ENCODE peak calls at places on chromosomes 1 and 21, in seven cellular contexts. L is neuronal stem cell, U is IMR-90, T is H9, A is trophoblast cell, V is H1, O is mesenchymal stem cell. R is an unnamed sample.

GRCh38 chr1:3697810-3698209 is 45.5 kb downstream of the TP73 start:
- DNase-seq in L (no peak), U (no peak), T (no peak), A (no peak), V (no peak), O (no peak), R (no peak)

GRCh38 chr21:43211085-43212071 is 42.6 kb downstream of the CRYAA start:
- DNase-seq in L (no peak), U (no peak), T (peak; percentile 59), A (no peak), V (no peak), O (no peak), R (peak; percentile 49)

GRCh38 chr1:164767257-164768044 is 208.5 kb downstream of the PBX1 start:
- DNase-seq in L (no peak), U (peak; percentile 98), T (no peak), A (peak; percentile 74), V (no peak), O (peak; percentile 87), R (no peak)

GRCh38 chr21:46079357-46080170 is 18.3 kb upstream of the COL6A2 start:
- DNase-seq in L (no peak), U (peak; percentile 96), T (peak; percentile 19), A (no peak), V (no peak), O (peak; percentile 86), R (no peak)

GRCh38 chr1:108016451-108016920 is 51.5 kb upstream of the VAV3 start:
- DNase-seq in L (no peak), U (no peak), T (no peak), A (peak; percentile 64), V (no peak), O (peak; percentile 82), R (peak; percentile 85)

GRCh38 chr1:79497193-79497773 is 490.8 kb upstream of the ADGRL4 start:
- DNase-seq in L (peak; percentile 20), U (peak; percentile 47), T (no peak), A (peak; percentile 31), V (no peak), O (peak; percentile 44), R (peak; percentile 48)

GRCh38 chr1:8562881-8563865 is 245.3 kb downstream of the SLC45A1 start:
- DNase-seq in L (no peak), U (peak; percentile 54), T (no peak), A (no peak), V (no peak), O (no peak), R (peak; percentile 89)

GRCh38 chr1:93619507-93620168 is 62.0 kb downstream of the BCAR3 start:
- DNase-seq in L (no peak), U (no peak), T (no peak), A (no peak), V (no peak), O (no peak), R (no peak)

GRCh38 chr1:239244084-239244483 is 142.3 kb upstream of the CHRM3 start:
- DNase-seq in L (no peak), U (no peak), T (no peak), A (no peak), V (no peak), O (no peak), R (no peak)

GRCh38 chr1:998905-999796 is 746 bp downstream of the HES4 start:
- DNase-seq in L (no peak), U (peak; percentile 41), T (peak; percentile 56), A (peak; percentile 42), V (peak; percentile 73), O (peak; percentile 49), R (peak; percentile 38)

GRCh38 chr1:229412056-229412455 is 21.8 kb downstream of the ACTA1 start:
- DNase-seq in L (no peak), U (no peak), T (peak; percentile 56), A (peak; percentile 35), V (no peak), O (no peak), R (no peak)

GRCh38 chr1:229410370-229410691 is 23.6 kb downstream of the ACTA1 start:
- DNase-seq in L (no peak), U (no peak), T (no peak), A (no peak), V (no peak), O (no peak), R (no peak)

GRCh38 chr1:229409616-229410369 is 24.1 kb downstream of the ACTA1 start:
- DNase-seq in L (no peak), U (no peak), T (peak; percentile 33), A (no peak), V (no peak), O (no peak), R (no peak)

GRCh38 chr1:229411434-229412055 is 22.3 kb downstream of the ACTA1 start:
- DNase-seq in L (no peak), U (no peak), T (no peak), A (peak; percentile 94), V (no peak), O (no peak), R (no peak)

GRCh38 chr1:229410692-229411433 is 23.0 kb downstream of the ACTA1 start:
- DNase-seq in L (no peak), U (peak; percentile 49), T (peak; percentile 82), A (peak; percentile 83), V (no peak), O (peak; percentile 60), R (peak; percentile 72)
- H3K4ac ChIP-seq in L (no peak overlapping the region), U (no peak overlapping the region), T (no peak overlapping the region), A (no peak overlapping the region), V (no peak overlapping the region), O (no peak overlapping the region), R (no peak overlapping the region)

DNA sequence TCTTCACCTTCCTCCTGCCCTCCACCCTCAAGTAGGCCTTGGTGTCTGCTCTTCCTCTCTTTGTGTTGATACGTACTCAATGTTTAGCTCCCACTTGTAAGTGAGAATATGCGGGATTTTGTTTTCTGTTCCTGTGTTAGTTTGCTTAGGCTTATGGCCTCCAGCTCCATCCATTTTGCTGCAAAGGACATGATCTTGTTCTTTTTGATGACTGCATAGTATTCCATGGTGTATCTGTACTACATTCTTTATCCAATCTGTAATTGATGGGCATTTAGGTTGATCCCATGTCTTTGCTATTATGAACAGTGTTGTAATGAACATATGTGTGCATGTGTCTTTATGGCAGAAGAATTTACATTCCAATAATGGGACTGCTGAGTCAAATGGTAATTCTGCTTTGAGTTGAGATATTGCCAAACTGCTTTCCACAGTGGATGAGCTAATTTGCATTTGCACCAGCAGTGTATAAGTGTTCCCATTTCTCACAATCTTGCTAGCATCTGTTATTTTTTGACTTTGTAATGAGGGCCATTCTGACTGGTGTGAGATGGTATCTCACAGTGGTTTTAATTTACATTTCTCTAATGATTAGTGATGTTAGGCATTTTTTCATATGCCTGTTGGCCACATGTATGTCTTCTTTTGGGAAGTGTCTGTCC is 272.7 kb downstream of the SDCCAG8 start:
- DNase-seq in L (no peak), U (no peak), T (no peak), A (no peak), V (no peak), O (no peak), R (no peak)
- H3K4ac ChIP-seq in L (no peak overlapping the region), U (no peak overlapping the region), T (no peak overlapping the region), A (no peak overlapping the region), V (no peak overlapping the region), O (no peak overlapping the region), R (no peak overlapping the region)

GRCh38 chr1:223792046-223792445 is 53.7 kb downstream of the TP53BP2 start:
- DNase-seq in L (no peak), U (no peak), T (no peak), A (no peak), V (no peak), O (no peak), R (no peak)
- H3K4ac ChIP-seq in L (no peak overlapping the region), U (no peak overlapping the region), T (no peak overlapping the region), A (no peak overlapping the region), V (no peak overlapping the region), O (no peak overlapping the region), R (no peak overlapping the region)

DNA sequence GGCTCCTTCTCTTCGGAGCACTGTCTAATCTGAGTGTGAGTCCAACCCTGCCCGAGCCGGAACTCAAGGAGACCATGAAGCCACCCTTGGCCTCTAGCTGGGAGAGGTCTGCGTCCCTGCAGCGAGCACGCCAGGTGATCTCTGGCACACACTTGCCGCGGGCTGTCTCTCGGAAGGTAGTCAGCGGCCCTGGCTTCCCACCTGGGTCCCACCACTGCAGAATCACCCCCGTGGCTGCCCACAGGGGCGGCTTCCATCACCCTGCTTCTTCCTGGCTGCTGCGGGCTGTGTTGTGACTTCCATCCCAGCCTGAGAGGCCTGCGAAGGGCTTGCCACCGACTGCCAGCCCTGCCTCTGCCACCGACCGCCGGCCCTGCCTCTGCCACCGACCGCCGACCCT is 17.0 kb downstream of the FAAP20 start:
- DNase-seq in L (no peak), U (no peak), T (no peak), A (no peak), V (no peak), O (no peak), R (no peak)
- H3K4ac ChIP-seq in L (no peak overlapping the region), U (no peak overlapping the region), T (no peak overlapping the region), A (no peak overlapping the region), V (no peak overlapping the region), O (no peak overlapping the region), R (no peak overlapping the region)

GRCh38 chr1:94934551-94934950 is 7.6 kb upstream of the CNN3 start:
- DNase-seq in L (no peak), U (no peak), T (no peak), A (no peak), V (no peak), O (no peak), R (no peak)
- H3K4ac ChIP-seq in L (no peak overlapping the region), U (no peak overlapping the region), T (no peak overlapping the region), A (no peak overlapping the region), V (no peak overlapping the region), O (no peak overlapping the region), R (no peak overlapping the region)

GRCh38 chr1:74712863-74713262 is 20.0 kb downstream of the CRYZ start:
- DNase-seq in L (no peak), U (peak; percentile 8), T (no peak), A (no peak), V (no peak), O (peak; percentile 15), R (peak; percentile 13)
- H3K4ac ChIP-seq in L (no peak overlapping the region), U (no peak overlapping the region), T (no peak overlapping the region), A (no peak overlapping the region), V (no peak overlapping the region), O (no peak overlapping the region), R (no peak overlapping the region)

GRCh38 chr1:86868477-86868876 is 45.4 kb downstream of the SELENOF start:
- DNase-seq in L (no peak), U (peak; percentile 7), T (no peak), A (no peak), V (no peak), O (peak; percentile 25), R (no peak)

GRCh38 chr1:86875722-86876121 is 38.2 kb downstream of the SELENOF start:
- DNase-seq in L (no peak), U (no peak), T (no peak), A (no peak), V (no peak), O (no peak), R (no peak)

GRCh38 chr1:86872086-86872485 is 41.8 kb downstream of the SELENOF start:
- DNase-seq in L (no peak), U (peak; percentile 60), T (no peak), A (peak; percentile 42), V (no peak), O (peak; percentile 9), R (no peak)

GRCh38 chr1:86866665-86867064 is 47.3 kb downstream of the SELENOF start:
- DNase-seq in L (no peak), U (peak; percentile 87), T (no peak), A (peak; percentile 47), V (no peak), O (peak; percentile 73), R (no peak)

DNA sequence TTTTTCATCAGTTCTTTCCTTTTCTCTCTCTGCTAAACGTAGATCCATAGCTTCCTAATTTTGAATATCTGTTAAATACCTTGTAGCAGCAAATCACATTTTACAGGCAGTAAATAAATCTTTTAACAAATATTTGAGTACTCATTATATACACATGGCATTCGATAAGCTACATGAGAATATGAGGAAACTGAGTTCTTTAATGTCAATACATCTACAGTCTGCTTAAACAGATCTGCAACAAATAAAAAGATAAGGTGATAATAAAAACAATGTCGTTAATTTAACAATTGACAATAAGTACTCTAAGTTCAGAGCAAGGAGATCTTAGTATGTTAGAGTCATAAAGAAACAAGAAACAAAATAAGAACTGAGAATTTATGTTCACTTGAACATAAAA is 42.9 kb downstream of the SELENOF start:
- DNase-seq in L (no peak), U (no peak), T (no peak), A (no peak), V (no peak), O (no peak), R (no peak)
- H3K4ac ChIP-seq in L (no peak overlapping the region), U (no peak overlapping the region), T (no peak overlapping the region), A (no peak overlapping the region), V (no peak overlapping the region), O (no peak overlapping the region), R (no peak overlapping the region)